ENCODE peak calls at places on chromosome 11, in ten cellular contexts. Z is fibroblast of mammary gland, R is fibroblast of pulmonary artery, D is brain microvascular endothelial cell, T is spleen, J is Calu3, P is hepatocyte, L is AG10803, Q is psoas muscle, S is fibroblast of the aortic adventitia. E is an unnamed sample.

GRCh38 chr11:123006860-123007542 is 25.4 kb upstream of the BSX start:
- DNase-seq in Z (no peak), R (no peak), D (no peak), T (no peak), J (no peak), P (no peak), L (no peak), Q (no peak), S (no peak), E (peak)

GRCh38 chr11:66333220-66333877 is 2.9 kb downstream of the RIN1 start:
- DNase-seq in Z (no peak), R (no peak), D (no peak), T (peak), J (no peak), P (no peak), L (no peak), Q (no peak), S (no peak), E (no peak)

GRCh38 chr11:5528495-5528894 is 12.0 kb upstream of the UBQLNL start:
- DNase-seq in Z (no peak), R (no peak), D (no peak), T (no peak), J (no peak), P (no peak), L (no peak), Q (no peak), S (no peak), E (no peak)

GRCh38 chr11:107598225-107599139 is 7.5 kb downstream of the ELMOD1 start:
- DNase-seq in Z (no peak), R (peak), D (no peak), T (no peak), J (peak), P (peak), L (no peak), Q (peak), S (no peak), E (peak)

GRCh38 chr11:45919806-45920530 is 2.3 kb upstream of the PEX16 start:
- DNase-seq in Z (no peak), R (no peak), D (no peak), T (peak), J (no peak), P (no peak), L (no peak), Q (peak), S (no peak), E (peak)

GRCh38 chr11:1573077-1573846 is 1.2 kb upstream of the DUSP8 start:
- DNase-seq in Z (no peak), R (no peak), D (no peak), T (no peak), J (peak), P (no peak), L (no peak), Q (no peak), S (no peak), E (peak)

GRCh38 chr11:131616456-131616855 is 246.0 kb downstream of the NTM start:
- DNase-seq in Z (no peak), R (no peak), D (no peak), T (no peak), J (no peak), P (no peak), L (no peak), Q (no peak), S (no peak), E (peak)

GRCh38 chr11:64078905-64079304 is 43.2 kb downstream of the FLRT1 start:
- DNase-seq in Z (no peak), R (no peak), D (no peak), T (no peak), J (no peak), P (no peak), L (no peak), Q (no peak), S (no peak), E (no peak)

GRCh38 chr11:111631034-111631665 is 28.9 kb downstream of the SIK2 start:
- DNase-seq in Z (peak), R (no peak), D (no peak), T (no peak), J (no peak), P (no peak), L (no peak), Q (no peak), S (no peak), E (no peak)

GRCh38 chr11:108733479-108734116 is 68.7 kb downstream of the DDX10 start:
- DNase-seq in Z (peak), R (peak), D (peak), T (no peak), J (no peak), P (no peak), L (peak), Q (no peak), S (peak), E (no peak)

GRCh38 chr11:61482513-61482912 is 26.0 kb upstream of the LRRC10B start:
- DNase-seq in Z (no peak), R (no peak), D (no peak), T (no peak), J (peak), P (no peak), L (no peak), Q (no peak), S (no peak), E (peak)

GRCh38 chr11:27592111-27592780 is 85.7 kb upstream of the LIN7C start:
- DNase-seq in Z (no peak), R (peak), D (no peak), T (no peak), J (no peak), P (no peak), L (peak), Q (no peak), S (peak), E (no peak)

GRCh38 chr11:2655834-2656622 is 43.8 kb downstream of the KCNQ1OT1 start:
- DNase-seq in Z (peak), R (no peak), D (peak), T (no peak), J (peak), P (no peak), L (peak), Q (no peak), S (peak), E (no peak)

GRCh38 chr11:112042161-112042960 is 17.2 kb downstream of the DLAT start:
- DNase-seq in Z (peak), R (peak), D (peak), T (no peak), J (no peak), P (no peak), L (peak), Q (no peak), S (peak), E (no peak)

GRCh38 chr11:72441647-72442267 is 7.4 kb upstream of the CLPB start:
- DNase-seq in Z (peak), R (peak), D (no peak), T (no peak), J (no peak), P (no peak), L (peak), Q (no peak), S (peak), E (no peak)

GRCh38 chr11:13465909-13466371 is 2.9 kb upstream of the BTBD10 start:
- DNase-seq in Z (peak), R (peak), D (peak), T (no peak), J (peak), P (peak), L (peak), Q (no peak), S (peak), E (no peak)

GRCh38 chr11:75450826-75451783 is 18.1 kb upstream of the KLHL35 start:
- DNase-seq in Z (no peak), R (no peak), D (no peak), T (no peak), J (peak), P (no peak), L (no peak), Q (no peak), S (no peak), E (peak)

GRCh38 chr11:36035454-36035853 is 91.6 kb downstream of the LDLRAD3 start:
- DNase-seq in Z (no peak), R (no peak), D (no peak), T (no peak), J (no peak), P (no peak), L (no peak), Q (no peak), S (no peak), E (no peak)

GRCh38 chr11:19242184-19242932 is 1.6 kb upstream of the E2F8 start:
- DNase-seq in Z (no peak), R (peak), D (peak), T (peak), J (no peak), P (peak), L (no peak), Q (no peak), S (no peak), E (peak)

GRCh38 chr11:104700609-104701008 is 197.7 kb downstream of the CASP12 start:
- DNase-seq in Z (peak), R (peak), D (peak), T (no peak), J (no peak), P (peak), L (peak), Q (no peak), S (peak), E (no peak)

GRCh38 chr11:13216019-13217006 is 61.3 kb upstream of the BMAL1 start:
- DNase-seq in Z (peak), R (peak), D (peak), T (no peak), J (peak), P (peak), L (peak), Q (peak), S (peak), E (peak)

GRCh38 chr11:17972987-17973386 is 39.9 kb downstream of the SERGEF start:
- DNase-seq in Z (peak), R (peak), D (peak), T (no peak), J (peak), P (peak), L (peak), Q (peak), S (peak), E (peak)

GRCh38 chr11:3345736-3346135 is 33.2 kb downstream of the ZNF195 start:
- DNase-seq in Z (no peak), R (no peak), D (no peak), T (no peak), J (no peak), P (no peak), L (no peak), Q (no peak), S (no peak), E (no peak)

GRCh38 chr11:98561877-98562395 is 458.8 kb upstream of the CNTN5 start:
- DNase-seq in Z (no peak), R (peak), D (no peak), T (no peak), J (no peak), P (no peak), L (no peak), Q (no peak), S (no peak), E (no peak)

GRCh38 chr11:15976433-15977045 is 379.8 kb downstream of the SOX6 start:
- DNase-seq in Z (peak), R (peak), D (no peak), T (no peak), J (no peak), P (no peak), L (peak), Q (no peak), S (peak), E (no peak)

GRCh38 chr11:43833657-43834073 is 47.0 kb upstream of the ALKBH3 start:
- DNase-seq in Z (peak), R (peak), D (peak), T (no peak), J (no peak), P (peak), L (peak), Q (no peak), S (peak), E (no peak)

GRCh38 chr11:70663815-70664214 is 265.5 kb downstream of the CTTN start:
- DNase-seq in Z (no peak), R (no peak), D (no peak), T (no peak), J (no peak), P (no peak), L (no peak), Q (no peak), S (no peak), E (no peak)

GRCh38 chr11:92048415-92048814 is 176.2 kb upstream of the FAT3 start:
- DNase-seq in Z (no peak), R (no peak), D (no peak), T (no peak), J (peak), P (no peak), L (no peak), Q (no peak), S (no peak), E (no peak)

GRCh38 chr11:82900277-82901164 is at the start of gene PRCP:
- DNase-seq in Z (peak), R (peak), D (peak), T (peak), J (peak), P (peak), L (peak), Q (peak), S (peak), E (peak)

GRCh38 chr11:109001585-109001984 is 336.7 kb downstream of the DDX10 start:
- DNase-seq in Z (no peak), R (no peak), D (no peak), T (no peak), J (no peak), P (no peak), L (no peak), Q (no peak), S (no peak), E (no peak)

GRCh38 chr11:65501005-65501529 is 2.2 kb downstream of the MALAT1 start:
- DNase-seq in Z (peak), R (no peak), D (no peak), T (no peak), J (no peak), P (no peak), L (no peak), Q (no peak), S (no peak), E (no peak)

GRCh38 chr11:28675183-28675582 is 567.0 kb downstream of the METTL15 start:
- DNase-seq in Z (peak), R (no peak), D (no peak), T (no peak), J (no peak), P (no peak), L (no peak), Q (no peak), S (no peak), E (no peak)

GRCh38 chr11:19474954-19475811 is 234.4 kb upstream of the E2F8 start:
- DNase-seq in Z (no peak), R (no peak), D (no peak), T (no peak), J (no peak), P (no peak), L (no peak), Q (no peak), S (no peak), E (peak)

GRCh38 chr11:19380375-19380774 is 139.6 kb upstream of the E2F8 start:
- DNase-seq in Z (peak), R (peak), D (peak), T (no peak), J (peak), P (peak), L (peak), Q (peak), S (peak), E (no peak)

GRCh38 chr11:64744544-64745218 is 739 bp upstream of the RASGRP2 start:
- DNase-seq in Z (no peak), R (no peak), D (no peak), T (peak), J (no peak), P (no peak), L (no peak), Q (no peak), S (no peak), E (no peak)

GRCh38 chr11:35334385-35335090 is 84.8 kb downstream of the SLC1A2 start:
- DNase-seq in Z (peak), R (peak), D (no peak), T (no peak), J (no peak), P (peak), L (peak), Q (no peak), S (no peak), E (no peak)

GRCh38 chr11:126647735-126648134 is 292.2 kb downstream of the ST3GAL4 start:
- DNase-seq in Z (peak), R (peak), D (peak), T (no peak), J (peak), P (peak), L (peak), Q (no peak), S (peak), E (no peak)

GRCh38 chr11:3139086-3139440 is 26.0 kb downstream of the OSBPL5 start:
- DNase-seq in Z (no peak), R (no peak), D (no peak), T (peak), J (no peak), P (no peak), L (no peak), Q (peak), S (no peak), E (no peak)

GRCh38 chr11:80698646-80699045 is 1257.8 kb upstream of the TENM4 start:
- DNase-seq in Z (no peak), R (no peak), D (no peak), T (no peak), J (no peak), P (no peak), L (no peak), Q (no peak), S (no peak), E (no peak)

DNA sequence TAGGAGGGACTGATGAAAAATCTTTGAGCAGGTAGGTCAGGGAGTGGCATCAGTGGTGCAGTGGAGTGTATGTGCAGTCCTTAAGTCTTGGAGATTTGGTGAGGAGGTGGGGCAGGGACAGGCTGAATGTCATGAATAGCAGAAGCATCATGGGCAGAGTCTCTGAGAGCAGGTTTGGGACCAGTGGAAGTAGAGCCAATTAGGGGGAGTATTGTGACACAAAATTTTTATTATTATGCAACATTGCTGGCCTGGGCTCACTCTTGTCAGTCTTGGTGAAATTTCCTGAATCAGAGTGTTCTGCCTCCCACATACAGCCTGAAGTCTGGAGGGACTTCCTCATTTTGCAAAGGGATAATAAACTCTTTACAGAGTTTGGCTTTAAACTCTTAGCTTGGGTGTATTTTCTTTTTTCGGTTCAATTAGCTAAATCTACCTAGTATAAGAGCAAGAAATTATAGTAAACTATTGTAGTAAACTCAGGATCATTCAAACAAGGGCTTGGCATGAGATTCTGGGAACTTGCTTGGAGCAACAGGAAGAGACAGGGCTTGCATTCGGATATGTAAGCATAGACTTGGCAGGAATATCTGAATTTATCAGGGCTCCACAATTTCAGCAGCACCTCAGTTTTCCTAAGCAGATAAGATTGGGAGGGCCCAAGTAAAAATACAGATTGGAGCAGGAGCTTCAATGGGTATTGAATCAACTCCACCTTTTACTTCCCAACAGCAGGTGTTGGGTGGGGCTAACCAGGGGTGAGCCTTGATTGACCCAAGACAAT is 67.6 kb downstream of the FDX1 start:
- DNase-seq in Z (no peak), R (peak), D (no peak), T (no peak), J (no peak), P (no peak), L (no peak), Q (no peak), S (peak), E (no peak)
- TF ChIP-seq CTCF in Z (no peak), R (no peak), D (no peak), T (no peak), J (no peak), P (no peak), L (no peak), Q (no peak), S (no peak), E (no peak)

GRCh38 chr11:9226514-9226913 is 38.6 kb downstream of the DENND5A start:
- DNase-seq in Z (no peak), R (no peak), D (no peak), T (no peak), J (no peak), P (no peak), L (no peak), Q (no peak), S (no peak), E (peak)
- TF ChIP-seq CTCF in Z (no peak), R (no peak), D (no peak), T (no peak), J (no peak), P (no peak), L (no peak), Q (no peak), S (no peak), E (no peak)

DNA sequence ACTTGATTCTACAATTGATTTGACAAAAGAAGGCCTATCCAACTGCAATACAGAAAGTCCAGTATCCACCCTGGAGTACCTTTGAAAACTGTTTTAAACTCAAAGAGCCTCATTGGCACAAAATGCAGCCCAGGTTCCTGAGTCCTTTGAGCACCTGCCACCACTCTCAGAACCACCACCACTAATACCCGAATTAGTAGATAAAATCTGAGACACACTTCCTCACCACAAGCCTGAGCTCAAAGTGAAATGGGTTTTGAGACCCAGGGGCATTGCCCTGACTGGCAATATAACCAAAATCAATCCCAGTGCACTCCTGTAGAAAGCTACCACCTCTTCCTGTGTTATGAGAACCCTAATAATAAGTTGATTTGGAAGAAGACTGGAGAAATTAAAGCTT is 215.7 kb downstream of the CSNK2A3 start:
- DNase-seq in Z (no peak), R (no peak), D (no peak), T (no peak), J (no peak), P (no peak), L (no peak), Q (no peak), S (no peak), E (no peak)
- TF ChIP-seq CTCF in Z (no peak), R (no peak), D (no peak), T (no peak), J (no peak), P (no peak), L (no peak), Q (no peak), S (no peak), E (no peak)

GRCh38 chr11:130390071-130390758 is 38.2 kb downstream of the ADAMTS8 start:
- DNase-seq in Z (peak), R (peak), D (peak), T (no peak), J (peak), P (peak), L (peak), Q (no peak), S (peak), E (no peak)
- TF ChIP-seq CTCF in Z (peak), R (peak), D (peak), T (no peak), J (no peak), P (peak), L (peak), Q (peak), S (peak), E (peak)

GRCh38 chr11:47466701-47467250 is 17.8 kb upstream of the RAPSN start:
- DNase-seq in Z (peak), R (peak), D (peak), T (peak), J (no peak), P (no peak), L (peak), Q (peak), S (peak), E (peak)
- TF ChIP-seq CTCF in Z (no peak), R (no peak), D (no peak), T (no peak), J (no peak), P (no peak), L (no peak), Q (no peak), S (no peak), E (no peak)

DNA sequence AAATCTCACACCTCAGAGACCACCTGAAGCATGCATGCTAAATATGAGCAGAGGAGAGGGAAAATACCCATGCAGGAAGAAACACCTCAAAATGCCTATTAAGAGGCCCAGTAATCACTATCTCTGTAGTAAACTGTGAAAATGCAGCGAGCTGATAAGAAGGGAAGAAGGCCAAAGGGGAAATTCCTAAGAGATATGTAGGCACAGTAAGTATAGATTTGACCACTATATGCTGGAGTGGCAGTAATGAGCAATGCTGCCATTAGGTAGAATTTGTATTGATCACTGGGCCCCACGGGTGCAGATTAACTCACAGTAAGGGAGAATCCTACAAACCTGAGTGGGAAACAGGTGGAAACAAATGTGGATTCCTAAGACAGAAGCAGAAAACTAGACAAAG is 1813.1 kb upstream of the RAG2 start:
- DNase-seq in Z (no peak), R (no peak), D (no peak), T (no peak), J (no peak), P (peak), L (no peak), Q (no peak), S (no peak), E (peak)
- TF ChIP-seq CTCF in Z (no peak), R (peak), D (peak), T (no peak), J (no peak), P (peak), L (no peak), Q (no peak), S (no peak), E (peak)